ENCODE peak calls at places on chromosome 12, in four cellular contexts. S is left ventricle myocardium inferior; A is naive thymus-derived CD4-positive, alpha-beta T cell; U is breast epithelium. G is an unnamed sample. For H3K4me1 and H3K36me3, the result is how much of the 10 kb centered on the place peaks cover.

GRCh38 chr12:116525418-116526001 is 33.7 kb upstream of the MAP1LC3B2 start:
- DNase-seq in S (peak), A (no peak), U (peak), G (peak)

GRCh38 chr12:87661770-87662402 is 367.3 kb downstream of the C12orf50 start:
- DNase-seq in S (no peak), A (no peak), U (no peak), G (no peak)

GRCh38 chr12:57142121-57142520 is 5.3 kb downstream of the LRP1-AS start:
- DNase-seq in S (no peak), A (no peak), U (no peak), G (no peak)

GRCh38 chr12:88623777-88624548 is 43.7 kb upstream of the KITLG start:
- DNase-seq in S (no peak), A (no peak), U (no peak), G (no peak)

GRCh38 chr12:56222531-56222895 is 791 bp upstream of the RNF41 start:
- DNase-seq in S (no peak), A (no peak), U (no peak), G (no peak)

GRCh38 chr12:103705927-103706326 is 118.9 kb downstream of the STAB2 start:
- DNase-seq in S (no peak), A (no peak), U (no peak), G (no peak)

GRCh38 chr12:117076410-117077372 is 22.5 kb downstream of the TESC start:
- DNase-seq in S (no peak), A (no peak), U (no peak), G (peak)

GRCh38 chr12:563250-563781 is 99.9 kb downstream of the NINJ2 start:
- DNase-seq in S (no peak), A (peak), U (no peak), G (no peak)

GRCh38 chr12:84191779-84192178 is 720.8 kb downstream of the SLC6A15 start:
- DNase-seq in S (no peak), A (no peak), U (no peak), G (no peak)

GRCh38 chr12:69904761-69905160 is 79.7 kb downstream of the MYRFL start:
- DNase-seq in S (no peak), A (no peak), U (no peak), G (no peak)

GRCh38 chr12:6145584-6145983 is 21.1 kb upstream of the VWF start:
- DNase-seq in S (no peak), A (no peak), U (no peak), G (no peak)

GRCh38 chr12:38921025-38921677 is 15.8 kb upstream of the CPNE8 start:
- DNase-seq in S (peak), A (no peak), U (peak), G (no peak)

GRCh38 chr12:63882844-63883243 is 38.3 kb downstream of the SRGAP1 start:
- DNase-seq in S (peak), A (no peak), U (no peak), G (no peak)

GRCh38 chr12:64894827-64895475 is 70.5 kb downstream of the TBC1D30 start:
- DNase-seq in S (no peak), A (no peak), U (no peak), G (no peak)

GRCh38 chr12:29782821-29783772 is 645 bp downstream of the TMTC1 start:
- DNase-seq in S (peak), A (no peak), U (no peak), G (peak)

GRCh38 chr12:62438098-62438692 is 28.4 kb upstream of the MON2 start:
- DNase-seq in S (no peak), A (peak), U (no peak), G (no peak)

GRCh38 chr12:124814741-124815613 is 48.7 kb downstream of the SCARB1 start:
- DNase-seq in S (no peak), A (no peak), U (no peak), G (no peak)

GRCh38 chr12:84272324-84272723 is 640.3 kb downstream of the SLC6A15 start:
- DNase-seq in S (no peak), A (no peak), U (no peak), G (no peak)

GRCh38 chr12:91109148-91109564 is 2.1 kb downstream of the LUM start:
- DNase-seq in S (peak), A (no peak), U (peak), G (peak)

GRCh38 chr12:46560874-46561273 is 188.3 kb upstream of the SLC38A2 start:
- DNase-seq in S (no peak), A (no peak), U (no peak), G (no peak)

GRCh38 chr12:103779410-103780092 is 61.5 kb downstream of the NT5DC3 start:
- DNase-seq in S (no peak), A (no peak), U (no peak), G (no peak)

GRCh38 chr12:54047160-54047963 is 6.3 kb upstream of the HOXC4 start:
- DNase-seq in S (no peak), A (no peak), U (no peak), G (no peak)

GRCh38 chr12:46535907-46536306 is 163.3 kb upstream of the SLC38A2 start:
- DNase-seq in S (no peak), A (no peak), U (no peak), G (no peak)

GRCh38 chr12:116595186-116595585 is 36.0 kb downstream of the MAP1LC3B2 start:
- DNase-seq in S (no peak), A (no peak), U (peak), G (no peak)

GRCh38 chr12:89195470-89195869 is 156.8 kb downstream of the DUSP6 start:
- DNase-seq in S (no peak), A (no peak), U (no peak), G (no peak)

GRCh38 chr12:98893601-98894411 is 248.7 kb downstream of the APAF1 start:
- DNase-seq in S (no peak), A (no peak), U (no peak), G (no peak)

GRCh38 chr12:68785823-68786222 is 22.2 kb upstream of the MDM2 start:
- DNase-seq in S (no peak), A (no peak), U (no peak), G (no peak)

GRCh38 chr12:69509308-69509736 is 39.1 kb downstream of the FRS2 start:
- DNase-seq in S (no peak), A (no peak), U (no peak), G (no peak)

GRCh38 chr12:6850796-6851152 is 312 bp downstream of the CDCA3 start:
- DNase-seq in S (no peak), A (no peak), U (no peak), G (no peak)

GRCh38 chr12:122757568-122757967 is 4.9 kb downstream of the DENR start:
- DNase-seq in S (no peak), A (no peak), U (no peak), G (no peak)

GRCh38 chr12:86950043-86950838 is 694.0 kb upstream of the MGAT4C start:
- DNase-seq in S (no peak), A (no peak), U (no peak), G (no peak)

GRCh38 chr12:102371177-102371576 is 109.2 kb downstream of the IGF1 start:
- DNase-seq in S (no peak), A (no peak), U (no peak), G (no peak)

GRCh38 chr12:89874146-89874545 is 165.5 kb upstream of the ATP2B1 start:
- DNase-seq in S (peak), A (no peak), U (no peak), G (no peak)

GRCh38 chr12:22121224-22121623 is 75.2 kb downstream of the CMAS start:
- DNase-seq in S (no peak), A (no peak), U (no peak), G (no peak)

GRCh38 chr12:88150063-88150462 is 8.0 kb downstream of the TMTC3 start:
- DNase-seq in S (no peak), A (no peak), U (no peak), G (no peak)

GRCh38 chr12:57138526-57139272 is 8.7 kb downstream of the LRP1-AS start:
- DNase-seq in S (peak), A (no peak), U (no peak), G (peak)

GRCh38 chr12:122870867-122871664 is 24.9 kb downstream of the VPS37B start:
- DNase-seq in S (no peak), A (no peak), U (peak), G (no peak)

GRCh38 chr12:106113446-106114083 is 25.2 kb downstream of the NUAK1 start:
- DNase-seq in S (no peak), A (no peak), U (no peak), G (no peak)

GRCh38 chr12:106112094-106112822 is 26.5 kb downstream of the NUAK1 start:
- DNase-seq in S (no peak), A (no peak), U (peak), G (no peak)

GRCh38 chr12:106114084-106115068 is 24.4 kb downstream of the NUAK1 start:
- DNase-seq in S (no peak), A (no peak), U (no peak), G (no peak)

GRCh38 chr12:106110626-106111300 is 28.0 kb downstream of the NUAK1 start:
- DNase-seq in S (no peak), A (no peak), U (no peak), G (no peak)

GRCh38 chr12:106113042-106113441 is 25.7 kb downstream of the NUAK1 start:
- DNase-seq in S (no peak), A (no peak), U (no peak), G (no peak)
- H3K4me1 ChIP-seq in S (half or more), A (under half), U (under half), G (half or more)

GRCh38 chr12:105233045-105233905 is 2.7 kb downstream of the APPL2 start:
- DNase-seq in S (no peak), A (no peak), U (no peak), G (no peak)
- H3K4me3 ChIP-seq in S (peak), A (no peak), U (peak), G (no peak)

GRCh38 chr12:119713551-119714031 is 45.7 kb downstream of the PRKAB1 start:
- DNase-seq in S (no peak), A (no peak), U (no peak), G (no peak)

GRCh38 chr12:119711693-119712092 is 43.8 kb downstream of the PRKAB1 start:
- DNase-seq in S (no peak), A (no peak), U (no peak), G (no peak)

GRCh38 chr12:119710374-119710773 is 42.4 kb downstream of the PRKAB1 start:
- DNase-seq in S (no peak), A (no peak), U (no peak), G (no peak)

GRCh38 chr12:119712721-119713120 is 44.8 kb downstream of the PRKAB1 start:
- DNase-seq in S (no peak), A (no peak), U (no peak), G (no peak)

GRCh38 chr12:119710941-119711551 is 43.1 kb downstream of the PRKAB1 start:
- DNase-seq in S (no peak), A (no peak), U (no peak), G (no peak)
- H3K36me3 ChIP-seq in S (under half), A (under half), U (under half), G (under half)

DNA sequence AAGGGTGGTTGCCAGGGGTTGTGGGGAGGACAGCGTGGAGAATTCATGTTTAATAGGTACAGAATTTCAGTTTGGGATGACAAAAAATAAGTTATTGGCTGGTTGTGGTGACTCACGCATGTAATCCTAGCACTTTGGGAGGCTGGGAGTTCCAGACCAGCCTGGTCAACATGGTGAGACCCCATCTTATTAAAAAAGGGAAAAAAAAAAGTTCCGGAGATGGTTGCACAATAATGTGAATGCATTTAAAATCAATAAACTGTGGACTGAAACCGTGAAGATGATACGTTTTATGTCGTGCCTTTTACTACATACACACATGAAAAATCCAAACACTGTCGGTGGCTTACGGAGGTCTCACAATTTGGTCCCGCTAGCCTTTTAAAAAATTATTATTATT is 20.5 kb downstream of the GALNT6 start:
- DNase-seq in S (no peak), A (no peak), U (no peak), G (no peak)
- H3K4me1 ChIP-seq in S (under half), A (under half), U (under half), G (under half)

DNA sequence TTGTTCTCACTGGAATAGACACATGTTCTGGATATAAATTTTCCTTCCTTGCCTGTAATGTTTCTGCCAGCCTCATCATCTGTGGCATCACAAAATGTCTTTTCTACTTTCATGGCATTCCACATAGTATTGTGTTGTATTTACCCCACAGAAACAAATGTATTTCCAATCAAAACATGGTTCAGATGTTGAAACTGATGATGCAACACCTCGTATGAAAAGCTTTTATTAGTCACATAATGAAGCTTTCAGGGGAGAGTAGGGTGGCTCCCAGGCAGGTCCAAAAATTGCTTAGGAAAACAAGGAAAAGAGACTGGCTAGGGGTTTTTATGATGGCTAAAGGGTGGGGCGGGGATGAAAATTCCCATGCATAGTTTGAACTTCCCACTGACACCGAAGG is 29.1 kb upstream of the ZNF641 start:
- DNase-seq in S (no peak), A (no peak), U (no peak), G (no peak)
- H3K4me3 ChIP-seq in S (no peak), A (no peak), U (no peak), G (no peak)

GRCh38 chr12:31363416-31363809 is 37.5 kb upstream of the SINHCAF start:
- DNase-seq in S (no peak), A (no peak), U (no peak), G (no peak)
- H3K36me3 ChIP-seq in S (under half), A (under half), U (under half), G (under half)

G was measured in heart right ventricle.